ENCODE peak calls at places on chromosomes 4 and X, in four cellular contexts. H is DND-41, L is H1, I is cardiac muscle cell. J is an unnamed sample.

GRCh38 chr4:762211-763190 is 56.9 kb downstream of the PCGF3 start:
- DNase-seq in L (no peak), H (no peak), I (no peak), J (peak; percentile 69)

GRCh38 chr4:184848510-184848909 is 22.7 kb upstream of the ACSL1 start:
- DNase-seq in I (no peak), H (no peak), L (no peak), J (no peak)

GRCh38 chr4:1377606-1378261 is 28.5 kb downstream of the NKX1-1 start:
- DNase-seq in L (no peak), H (no peak), I (no peak), J (no peak)

GRCh38 chr4:5034206-5034605 is 14.9 kb upstream of the CYTL1 start:
- DNase-seq in L (no peak), I (no peak), H (no peak), J (no peak)

GRCh38 chr4:139700568-139700967 is 34.9 kb downstream of the MGST2 start:
- DNase-seq in H (no peak), L (no peak), I (no peak), J (no peak)

GRCh38 chr4:56129431-56129861 is 180.7 kb downstream of the CEP135 start:
- DNase-seq in H (peak; percentile 6), L (peak; percentile 72), I (no peak), J (peak; percentile 19)

GRCh38 chr4:38856046-38856445 is 571 bp downstream of the TLR6 start:
- DNase-seq in L (no peak), H (peak; percentile 37), I (no peak), J (no peak)

GRCh38 chr4:142347241-142347640 is 498.9 kb downstream of the INPP4B start:
- DNase-seq in H (no peak), I (peak; percentile 50), L (no peak), J (no peak)

GRCh38 chrX:1422135-1422465 is 30.2 kb upstream of the SLC25A6 start:
- DNase-seq in L (no peak), I (no peak), H (no peak), J (no peak)

GRCh38 chr4:169070895-169071218 is 60.8 kb upstream of the CBR4 start:
- DNase-seq in L (no peak), H (no peak), I (no peak), J (no peak)

GRCh38 chr4:57424231-57424897 is 314.2 kb upstream of the IGFBP7 start:
- DNase-seq in L (no peak), H (no peak), I (no peak), J (no peak)

GRCh38 chr4:8831221-8832129 is 40.2 kb downstream of the HMX1 start:
- DNase-seq in H (no peak), L (no peak), I (no peak), J (peak; percentile 24)

GRCh38 chr4:151226004-151226932 is 50.7 kb upstream of the PRSS48 start:
- DNase-seq in L (no peak), H (no peak), I (no peak), J (no peak)

GRCh38 chr4:7897811-7898210 is 41.9 kb downstream of the AFAP1 start:
- DNase-seq in L (peak; percentile 17), I (no peak), H (no peak), J (no peak)

GRCh38 chr4:107034091-107034698 is 1.9 kb downstream of the DKK2 start:
- DNase-seq in H (no peak), L (peak; percentile 71), I (peak; percentile 68), J (peak; percentile 68)

GRCh38 chrX:37783284-37783683 is 3.4 kb downstream of the CYBB start:
- DNase-seq in I (no peak), L (no peak), H (no peak), J (no peak)

GRCh38 chr4:146520894-146521542 is 722 bp downstream of the SLC10A7 start:
- DNase-seq in L (no peak), H (peak; percentile 44), I (peak; percentile 63), J (peak; percentile 6)

GRCh38 chr4:143667461-143667860 is 33.0 kb downstream of the FREM3 start:
- DNase-seq in I (no peak), H (no peak), L (no peak), J (peak; percentile 13)

GRCh38 chr4:114281561-114281960 is 302.1 kb upstream of the ARSJ start:
- DNase-seq in L (no peak), I (no peak), H (no peak), J (no peak)

GRCh38 chr4:123826896-123827295 is 430.3 kb downstream of the SPRY1 start:
- DNase-seq in I (no peak), H (no peak), L (no peak), J (no peak)

GRCh38 chr4:15378055-15378454 is 49.8 kb upstream of the C1QTNF7 start:
- DNase-seq in H (no peak), I (no peak), L (no peak), J (no peak)

GRCh38 chr4:139833131-139833930 is 167.7 kb downstream of the MGST2 start:
- DNase-seq in H (no peak), L (no peak), I (no peak), J (peak; percentile 50)

GRCh38 chrX:119654112-119654531 is 38.8 kb downstream of the SEPTIN6 start:
- DNase-seq in I (peak; percentile 61), H (peak; percentile 12), L (no peak), J (peak; percentile 46)

GRCh38 chr4:151983854-151984253 is 223.0 kb upstream of the GATB start:
- DNase-seq in H (no peak), I (no peak), L (no peak), J (no peak)

GRCh38 chr4:184409911-184410692 is 64.2 kb downstream of the IRF2 start:
- DNase-seq in I (no peak), H (peak; percentile 54), L (no peak), J (no peak)

GRCh38 chr4:8905236-8905772 is 33.7 kb upstream of the HMX1 start:
- DNase-seq in L (no peak), H (no peak), I (no peak), J (peak; percentile 34)

GRCh38 chr4:83855044-83855443 is 319.1 kb downstream of the GPAT3 start:
- DNase-seq in H (no peak), L (no peak), I (no peak), J (no peak)

GRCh38 chr4:93981594-93981993 is 153.0 kb downstream of the ATOH1 start:
- DNase-seq in I (no peak), H (no peak), L (no peak), J (no peak)

GRCh38 chrX:49876750-49877149 is 2.5 kb upstream of the USP27X start:
- DNase-seq in I (peak; percentile 24), L (no peak), H (peak; percentile 4), J (peak; percentile 59)

GRCh38 chrX:40107291-40108083 is 9.7 kb upstream of the BCOR start:
- DNase-seq in H (no peak), L (peak; percentile 57), I (peak; percentile 73), J (peak; percentile 83)

GRCh38 chr4:87108142-87108546 is 112.3 kb downstream of the KLHL8 start:
- DNase-seq in H (no peak), L (no peak), I (no peak), J (no peak)

GRCh38 chr4:184942447-184943425 is 75.6 kb upstream of the HELT start:
- DNase-seq in H (no peak), L (peak; percentile 22), I (peak; percentile 51), J (no peak)

GRCh38 chrX:87634361-87634760 is 116.8 kb downstream of the KLHL4 start:
- DNase-seq in H (no peak), I (no peak), L (no peak), J (no peak)

GRCh38 chr4:64935469-64936001 is 526.3 kb upstream of the TECRL start:
- DNase-seq in I (no peak), L (no peak), H (peak; percentile 35), J (no peak)

GRCh38 chrX:119266364-119266995 is 30.4 kb downstream of the PGRMC1 start:
- DNase-seq in I (peak; percentile 23), L (no peak), H (peak; percentile 30), J (peak; percentile 28)

GRCh38 chrX:1444896-1445480 is 7.7 kb downstream of the ASMTL start:
- DNase-seq in H (peak; percentile 2), L (no peak), I (no peak), J (no peak)

GRCh38 chr4:92236907-92237306 is 66.9 kb upstream of the GRID2 start:
- DNase-seq in H (no peak), I (no peak), L (no peak), J (no peak)

GRCh38 chrX:45309096-45309495 is 108.4 kb upstream of the DIPK2B start:
- DNase-seq in H (no peak), L (no peak), I (no peak), J (no peak)

GRCh38 chrX:104565791-104566687 is at the start of gene IL1RAPL2:
- DNase-seq in L (peak; percentile 70), H (no peak), I (peak; percentile 89), J (peak; percentile 43)

GRCh38 chr4:78267790-78268189 is 210.7 kb downstream of the FRAS1 start:
- DNase-seq in L (no peak), H (no peak), I (no peak), J (no peak)
- H3K27me3 ChIP-seq in L (no peaks in the 10 kb centered on the region), H (no peaks in the 10 kb centered on the region), I (no peaks in the 10 kb centered on the region), J (no peaks in the 10 kb centered on the region)

DNA sequence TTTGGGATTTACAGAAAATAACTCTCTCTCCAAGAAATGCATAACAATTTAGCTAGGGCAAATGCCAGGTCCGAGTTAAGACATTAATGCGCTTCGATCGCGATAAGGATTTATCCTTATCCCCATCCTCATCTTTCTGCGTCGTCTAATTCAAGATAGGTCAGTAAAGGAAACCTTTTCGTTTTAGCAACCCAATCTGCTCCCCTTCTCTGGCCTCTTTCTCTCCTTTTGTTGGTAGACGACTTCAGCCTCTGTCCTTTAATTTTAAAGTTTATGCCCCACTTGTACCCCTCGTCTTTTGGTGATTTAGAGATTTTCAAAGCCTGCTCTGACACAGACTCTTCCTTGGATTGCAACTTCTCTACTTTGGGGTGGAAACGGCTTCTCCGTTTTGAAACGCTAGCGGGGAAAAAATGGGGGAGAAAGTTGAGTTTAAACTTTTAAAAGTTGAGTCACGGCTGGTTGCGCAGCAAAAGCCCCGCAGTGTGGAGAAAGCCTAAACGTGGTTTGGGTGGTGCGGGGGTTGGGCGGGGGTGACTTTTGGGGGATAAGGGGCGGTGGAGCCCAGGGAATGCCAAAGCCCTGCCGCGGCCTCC is 533 bp upstream of the FGF2 start:
- DNase-seq in I (no peak), H (no peak), L (no peak), J (peak; percentile 29)
- H3K4me3 ChIP-seq in I (peak overlapping the region; percentile 64), H (no peak overlapping the region), L (peak overlapping the region; percentile 45), J (peak overlapping the region; percentile 97)

GRCh38 chr4:62006108-62006507 is 806.0 kb downstream of the ADGRL3 start:
- DNase-seq in I (no peak), H (no peak), L (no peak), J (no peak)
- H3K36me3 ChIP-seq in I (no peaks in the 10 kb centered on the region), H (no peaks in the 10 kb centered on the region), L (no peaks in the 10 kb centered on the region), J (no peaks in the 10 kb centered on the region)

DNA sequence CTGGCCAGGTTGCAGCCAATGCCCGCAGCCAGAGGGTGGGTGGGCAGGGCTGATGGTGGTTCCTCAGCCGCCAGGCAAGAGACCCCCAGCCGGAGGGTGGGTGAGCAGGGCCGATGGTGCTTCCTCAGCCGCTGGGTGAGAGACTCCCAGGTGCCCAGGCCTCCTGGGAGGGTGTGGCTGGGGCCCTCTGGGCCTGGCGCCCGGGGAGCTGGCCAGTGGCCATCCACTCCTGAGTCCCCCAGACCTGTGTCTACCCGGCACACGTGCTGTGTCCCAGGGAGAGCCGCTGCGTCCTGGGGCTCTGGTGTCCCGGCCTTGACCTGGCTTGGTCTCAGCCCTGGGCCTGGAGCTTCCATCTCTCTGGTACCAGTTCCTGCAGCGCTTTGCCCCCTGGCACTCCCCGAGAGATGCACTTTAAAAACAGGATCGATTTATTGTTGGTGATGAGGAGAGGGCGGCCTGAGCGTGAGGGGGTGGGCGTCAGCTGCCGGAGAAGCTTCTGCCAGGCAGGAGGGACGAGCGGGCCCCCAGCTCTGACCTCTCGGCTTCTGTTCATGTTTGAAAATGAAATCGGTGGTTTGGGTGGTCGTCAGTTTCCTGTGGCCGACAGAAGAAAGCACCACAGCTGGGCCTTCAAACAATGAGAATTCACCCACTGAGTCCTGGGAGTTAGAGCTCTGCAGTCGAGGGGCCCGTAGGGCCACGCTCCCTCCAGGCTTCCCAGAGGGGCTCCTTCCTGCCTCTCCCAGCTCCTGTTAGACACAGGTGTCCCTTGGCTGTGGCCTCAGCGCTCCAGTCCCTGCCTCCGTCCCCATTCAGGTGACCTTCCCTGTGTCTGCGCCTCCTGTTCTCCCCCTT is 6.5 kb downstream of the DOK7 start:
- DNase-seq in I (no peak), H (no peak), L (no peak), J (peak; percentile 57)
- H3K27me3 ChIP-seq in I (no peaks in the 10 kb centered on the region), H (no peaks in the 10 kb centered on the region), L (peaks cover 3% of the 10 kb centered on the region), J (no peaks in the 10 kb centered on the region)

J was measured in H7.